ENCODE peak calls at places on chromosomes 5 and 9, in seven cellular contexts. I is HCT116, E is suprapubic skin, F is prostate gland, B is GM12878, N is spleen, R is H1. K is an unnamed sample. For H3K9me3, the result is how much of the 10 kb centered on the place peaks cover.

GRCh38 chr5:171149772-171150171 is 159.3 kb upstream of the TLX3 start:
- DNase-seq in I (no peak), E (no peak), F (no peak), B (no peak), N (no peak), R (no peak), K (no peak)

GRCh38 chr5:107602896-107603295 is 67.8 kb downstream of the EFNA5 start:
- DNase-seq in I (no peak), E (no peak), F (no peak), B (no peak), N (no peak), R (no peak), K (no peak)

GRCh38 chr9:133572821-133573361 is 36.3 kb downstream of the FAM163B start:
- DNase-seq in I (no peak), E (no peak), F (peak), B (no peak), N (no peak), R (no peak), K (no peak)

GRCh38 chr9:34636791-34637355 is 714 bp downstream of the SIGMAR1 start:
- DNase-seq in I (no peak), E (no peak), F (no peak), B (no peak), N (no peak), R (no peak), K (no peak)

GRCh38 chr5:305459-305858 is 16.1 kb upstream of the AHRR start:
- DNase-seq in I (no peak), E (peak), F (no peak), B (no peak), N (peak), R (no peak), K (no peak)

GRCh38 chr5:176890455-176891330 is 8.5 kb downstream of the HK3 start:
- DNase-seq in I (no peak), E (peak), F (no peak), B (no peak), N (peak), R (no peak), K (peak)

GRCh38 chr5:145979270-145980223 is 43.2 kb downstream of the SH3RF2 start:
- DNase-seq in I (no peak), E (no peak), F (no peak), B (no peak), N (no peak), R (no peak), K (no peak)

GRCh38 chr9:109857337-109857736 is 77.3 kb downstream of the PALM2AKAP2 start:
- DNase-seq in I (no peak), E (no peak), F (no peak), B (no peak), N (no peak), R (no peak), K (no peak)

GRCh38 chr9:128818839-128819715 is 777 bp downstream of the ENDOG start:
- DNase-seq in I (no peak), E (no peak), F (peak), B (no peak), N (peak), R (peak), K (no peak)

GRCh38 chr9:132637351-132637750 is 32.4 kb downstream of the DDX31 start:
- DNase-seq in I (no peak), E (no peak), F (peak), B (no peak), N (no peak), R (no peak), K (no peak)

GRCh38 chr9:133058550-133059320 is 3.0 kb upstream of the CEL start:
- DNase-seq in I (no peak), E (no peak), F (no peak), B (peak), N (no peak), R (no peak), K (no peak)

GRCh38 chr9:134233022-134233421 is 68.7 kb upstream of the RNU6ATAC start:
- DNase-seq in I (no peak), E (no peak), F (no peak), B (no peak), N (no peak), R (no peak), K (no peak)

GRCh38 chr9:14207352-14207995 is 106.5 kb downstream of the NFIB start:
- DNase-seq in I (no peak), E (no peak), F (no peak), B (peak), N (no peak), R (no peak), K (no peak)

GRCh38 chr9:97954550-97954989 is 16.6 kb upstream of the HEMGN start:
- DNase-seq in I (peak), E (no peak), F (peak), B (no peak), N (no peak), R (peak), K (no peak)

GRCh38 chr5:97000391-97000790 is 64.5 kb downstream of the LNPEP start:
- DNase-seq in I (no peak), E (no peak), F (no peak), B (no peak), N (no peak), R (no peak), K (no peak)

GRCh38 chr9:33289501-33289900 is 815 bp upstream of the NFX1 start:
- DNase-seq in I (no peak), E (peak), F (no peak), B (no peak), N (peak), R (no peak), K (no peak)

GRCh38 chr9:19999491-20000057 is 210.7 kb upstream of the SLC24A2 start:
- DNase-seq in I (peak), E (no peak), F (no peak), B (peak), N (no peak), R (no peak), K (no peak)

GRCh38 chr5:15807861-15808260 is 307.9 kb downstream of the FBXL7 start:
- DNase-seq in I (no peak), E (no peak), F (no peak), B (no peak), N (no peak), R (no peak), K (no peak)

GRCh38 chr9:5718296-5719032 is 89.6 kb downstream of the RIC1 start:
- DNase-seq in I (no peak), E (no peak), F (no peak), B (no peak), N (no peak), R (no peak), K (no peak)

GRCh38 chr5:158639876-158640570 is 459.7 kb downstream of the EBF1 start:
- DNase-seq in I (no peak), E (no peak), F (no peak), B (no peak), N (no peak), R (no peak), K (no peak)

GRCh38 chr5:1100652-1101574 is 10.9 kb downstream of the SLC12A7 start:
- DNase-seq in I (no peak), E (no peak), F (no peak), B (no peak), N (no peak), R (no peak), K (no peak)

GRCh38 chr5:41843456-41844112 is 26.6 kb downstream of the OXCT1 start:
- DNase-seq in I (peak), E (no peak), F (peak), B (no peak), N (no peak), R (no peak), K (no peak)

GRCh38 chr5:88883059-88883565 is at the start of gene MEF2C:
- DNase-seq in I (peak), E (peak), F (peak), B (no peak), N (peak), R (peak), K (peak)

GRCh38 chr9:117462926-117463325 is 48.1 kb upstream of the ASTN2 start:
- DNase-seq in I (no peak), E (no peak), F (no peak), B (no peak), N (no peak), R (no peak), K (no peak)

GRCh38 chr9:36158917-36159316 is 10.3 kb upstream of the CCIN start:
- DNase-seq in I (no peak), E (no peak), F (no peak), B (no peak), N (peak), R (no peak), K (no peak)

GRCh38 chr5:124178050-124178449 is 568.4 kb downstream of the ZNF608 start:
- DNase-seq in I (no peak), E (no peak), F (no peak), B (no peak), N (no peak), R (no peak), K (no peak)

GRCh38 chr5:164301136-164301535 is 795.7 kb downstream of the MAT2B start:
- DNase-seq in I (no peak), E (no peak), F (no peak), B (no peak), N (no peak), R (no peak), K (no peak)

GRCh38 chr5:4196744-4197646 is 601.4 kb downstream of the IRX1 start:
- DNase-seq in I (no peak), E (no peak), F (no peak), B (no peak), N (no peak), R (no peak), K (no peak)

GRCh38 chr5:124877501-124878146 is 131.2 kb upstream of the ZNF608 start:
- DNase-seq in I (no peak), E (no peak), F (no peak), B (no peak), N (no peak), R (no peak), K (no peak)

GRCh38 chr5:111165058-111165457 is 59.1 kb upstream of the CAMK4 start:
- DNase-seq in I (no peak), E (no peak), F (no peak), B (no peak), N (no peak), R (no peak), K (no peak)

GRCh38 chr5:103582364-103582763 is 19.8 kb upstream of the NUDT12 start:
- DNase-seq in I (peak), E (no peak), F (no peak), B (peak), N (no peak), R (no peak), K (no peak)

GRCh38 chr5:114249838-114250237 is 112.0 kb upstream of the KCNN2 start:
- DNase-seq in I (no peak), E (no peak), F (no peak), B (no peak), N (no peak), R (no peak), K (no peak)

GRCh38 chr5:34699155-34700077 is 43.3 kb downstream of the RAI14 start:
- DNase-seq in I (no peak), E (no peak), F (peak), B (no peak), N (no peak), R (no peak), K (no peak)

GRCh38 chr5:157025093-157025698 is 33.7 kb downstream of the HAVCR1 start:
- DNase-seq in I (no peak), E (no peak), F (no peak), B (peak), N (no peak), R (no peak), K (no peak)

GRCh38 chr5:178350361-178351220 is 118.0 kb upstream of the PHYKPL start:
- DNase-seq in I (no peak), E (no peak), F (no peak), B (no peak), N (peak), R (no peak), K (no peak)

GRCh38 chr5:149475777-149476176 is 75.5 kb downstream of the CSNK1A1 start:
- DNase-seq in I (no peak), E (no peak), F (no peak), B (no peak), N (no peak), R (no peak), K (no peak)

DNA sequence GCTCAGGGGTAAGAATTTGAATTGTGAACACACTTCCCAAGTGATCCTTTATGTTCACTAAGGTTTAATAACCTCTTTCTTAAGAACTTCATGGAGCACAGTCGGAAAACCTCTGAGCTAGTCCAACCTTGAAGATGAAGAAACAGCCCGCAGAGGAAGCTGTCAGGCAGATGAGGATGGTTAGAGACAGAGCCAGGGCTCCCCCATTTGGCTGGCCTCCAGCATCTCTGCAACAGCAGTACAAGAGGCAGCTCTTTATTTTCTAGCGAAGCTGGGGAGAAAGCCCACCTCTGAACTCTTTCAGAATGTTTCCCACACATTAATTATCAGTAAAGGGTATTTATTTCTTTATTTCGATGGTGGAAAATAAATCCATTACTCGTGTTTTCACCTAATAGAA is 350.8 kb downstream of the DMRT2 start:
- DNase-seq in I (no peak), E (no peak), F (no peak), B (no peak), N (no peak), R (no peak), K (no peak)
- TF ChIP-seq CTCF in I (no peak), E (no peak), F (no peak), B (no peak), N (no peak), R (no peak), K (no peak)

DNA sequence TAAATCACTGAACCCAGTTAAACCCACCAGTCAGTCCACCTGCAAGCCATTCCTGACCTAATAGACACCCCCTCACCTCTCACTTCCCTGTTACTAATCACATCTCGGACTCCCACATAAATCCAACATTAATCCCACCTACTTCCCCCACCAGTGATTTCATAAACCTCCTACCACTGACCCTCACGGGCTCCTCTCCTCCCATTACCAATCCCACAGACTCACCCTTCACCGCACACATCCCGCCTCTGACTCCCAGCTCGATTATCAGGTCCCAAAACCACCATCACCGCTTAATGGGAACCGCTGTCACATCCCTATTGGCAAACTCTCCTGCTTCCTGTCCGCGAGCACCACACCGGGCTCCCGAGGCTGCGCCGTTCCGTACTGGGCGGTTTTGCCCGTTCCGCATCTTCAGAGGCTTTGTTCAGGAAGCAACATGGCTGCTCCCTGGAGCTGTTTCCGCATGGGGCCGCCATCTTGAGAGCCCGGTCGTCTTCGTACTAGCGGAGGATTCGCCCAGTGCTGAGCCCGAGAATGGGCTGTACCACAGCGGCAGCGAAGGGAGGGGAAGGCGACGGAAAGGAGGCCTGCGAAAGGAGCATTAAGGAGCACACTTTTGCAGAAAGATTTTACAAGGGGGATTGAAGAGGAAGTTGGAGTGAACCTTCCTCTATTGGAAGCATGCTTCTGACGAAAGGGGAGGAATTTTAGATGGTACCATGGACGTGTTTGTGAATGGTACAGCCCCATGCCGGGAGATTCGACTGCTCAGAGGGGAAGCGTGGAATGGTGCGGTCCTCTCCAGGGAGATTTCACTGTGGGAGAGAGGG is at the start of gene ZNF300:
- DNase-seq in I (no peak), E (peak), F (peak), B (peak), N (peak), R (peak), K (peak)
- H3K9me3 ChIP-seq in I (under half), E (under half), F (under half), B (under half), N (under half), R (under half), K (under half)

DNA sequence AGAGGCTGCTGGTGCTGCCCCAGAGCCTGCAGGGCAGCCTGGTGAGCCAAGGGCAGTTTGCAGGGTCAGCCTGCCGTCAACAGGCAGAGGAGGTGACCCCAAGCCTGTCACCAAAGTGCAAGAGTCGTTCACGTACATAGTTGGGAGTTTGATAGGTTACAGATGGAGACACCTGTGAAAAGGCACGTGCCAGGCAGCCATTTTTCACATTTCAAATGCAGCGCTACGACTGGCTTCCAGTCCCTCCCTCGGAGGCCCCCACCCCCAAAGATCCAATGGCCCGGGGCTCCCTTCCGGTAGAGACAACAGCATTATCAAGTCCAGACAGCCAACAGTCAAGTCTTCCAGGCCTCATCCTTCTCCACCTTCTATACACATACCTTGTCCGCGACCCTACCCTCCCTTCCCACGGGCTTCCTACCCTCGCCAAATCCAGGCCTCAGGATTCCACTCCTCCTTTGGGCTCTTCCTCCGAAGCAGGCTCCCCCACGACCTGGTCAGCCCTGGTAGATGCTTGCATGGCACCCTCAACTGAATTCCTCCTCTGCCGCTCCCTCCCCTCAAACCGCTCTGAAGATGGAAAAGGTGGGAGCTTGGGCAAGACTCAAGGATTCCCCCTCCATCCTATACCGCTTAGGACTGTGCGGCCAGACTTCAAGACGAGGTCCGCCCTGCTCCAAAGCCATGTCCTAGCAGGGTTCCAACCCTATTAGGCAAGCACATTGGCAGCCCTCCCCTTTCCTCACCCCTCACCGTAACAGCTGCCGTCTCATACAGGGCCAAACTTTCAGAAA is 13.2 kb downstream of the HNRNPH1 start:
- DNase-seq in I (no peak), E (peak), F (no peak), B (no peak), N (peak), R (no peak), K (no peak)
- TF ChIP-seq POLR2AphosphoS5 in I (no peak), E (no peak), F (no peak), B (peak), N (peak), R (peak), K (peak)

GRCh38 chr9:84480071-84480470 is 139.5 kb upstream of the SLC28A3 start:
- DNase-seq in I (no peak), E (no peak), F (no peak), B (no peak), N (no peak), R (no peak), K (no peak)
- TF ChIP-seq CTCF in I (no peak), E (no peak), F (no peak), B (no peak), N (no peak), R (no peak), K (no peak)

DNA sequence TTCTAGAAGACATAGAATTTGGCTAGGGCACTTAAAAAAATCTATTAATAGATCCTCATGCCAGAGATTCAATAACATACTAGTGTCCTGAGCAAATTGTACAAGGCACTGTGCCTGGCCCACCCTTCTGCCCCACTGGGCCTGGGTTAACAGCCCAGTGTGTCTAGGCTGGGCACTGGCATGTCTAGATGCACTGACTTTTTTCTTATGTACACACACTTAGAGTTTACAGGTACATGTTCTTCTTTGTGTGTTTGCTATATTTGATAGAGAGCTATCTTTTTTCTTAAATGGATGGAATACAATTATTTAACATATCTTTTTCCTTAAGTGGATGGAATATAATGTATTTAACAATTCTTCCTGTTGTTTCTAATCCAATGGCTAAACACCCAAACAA is 241.5 kb downstream of the AUH start:
- DNase-seq in I (no peak), E (no peak), F (peak), B (no peak), N (no peak), R (no peak), K (no peak)
- H3K9me3 ChIP-seq in I (under half), E (under half), F (under half), B (under half), N (under half), R (under half), K (under half)

DNA sequence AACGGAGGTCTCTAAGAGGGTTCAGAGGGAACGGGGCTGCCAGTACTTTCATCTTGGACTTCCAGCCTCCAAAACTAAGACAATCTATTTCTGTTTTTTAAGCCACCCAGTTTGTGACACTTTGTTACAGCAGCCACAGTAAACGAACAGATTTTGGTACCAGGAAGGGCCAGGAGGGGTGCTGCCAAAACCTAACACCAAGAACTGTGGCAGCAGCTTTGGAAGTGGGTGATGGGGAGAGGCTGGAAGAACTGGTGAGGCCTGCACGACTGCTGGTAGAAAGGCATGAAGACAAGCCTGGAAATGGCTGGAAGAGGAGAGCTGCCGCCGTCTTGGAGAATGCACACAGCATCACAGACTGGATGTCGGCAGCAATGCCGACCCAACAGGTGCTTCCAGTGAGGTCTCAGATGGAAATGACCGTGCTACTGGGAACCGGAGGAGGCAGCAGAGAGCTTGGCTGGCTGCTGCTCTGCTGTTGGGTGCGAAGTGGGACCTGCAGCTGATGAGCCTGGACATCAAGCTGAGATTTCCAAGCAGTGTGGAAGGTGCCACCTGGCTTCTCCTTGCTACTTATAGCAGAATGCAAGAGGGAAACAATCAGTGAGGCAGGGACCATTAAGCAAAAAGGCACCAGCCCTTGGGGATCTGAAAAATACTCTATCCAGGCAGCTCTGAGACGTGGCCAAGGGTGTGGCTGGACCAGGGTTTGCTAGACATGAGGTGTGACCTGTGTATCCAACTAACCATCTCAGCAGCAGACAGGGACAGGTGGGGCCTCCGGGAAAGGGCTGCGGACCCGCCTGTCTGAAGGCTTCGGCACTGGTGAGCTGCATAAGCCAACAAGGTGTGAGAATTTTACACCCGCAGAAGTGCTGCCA is 4.7 kb upstream of the TMEM210 start:
- DNase-seq in I (no peak), E (no peak), F (peak), B (no peak), N (no peak), R (no peak), K (no peak)
- TF ChIP-seq POLR2AphosphoS5 in I (no peak), E (no peak), F (peak), B (no peak), N (no peak), R (no peak), K (no peak)